ENCODE peak calls at places on chromosomes 4 and X, in four cellular contexts. R, W, O and V are unnamed samples.
A peak's percentile ranks its signal among the peaks of the same experiment; 100 is the strongest.

GRCh38 chr4:182493377-182493776 is 250.2 kb downstream of the TENM3 start:
- DNase-seq in R (no peak), W (no peak), O (no peak), V (no peak)

GRCh38 chr4:41281038-41281634 is 24.4 kb downstream of the UCHL1 start:
- DNase-seq in R (peak; percentile 87), W (peak; percentile 87), O (peak; percentile 93), V (peak; percentile 88)

GRCh38 chr4:113467581-113467980 is 294.0 kb downstream of the CAMK2D start:
- DNase-seq in R (peak; percentile 69), W (no peak), O (no peak), V (peak; percentile 75)

GRCh38 chr4:140637836-140638235 is 69.1 kb upstream of the UCP1 start:
- DNase-seq in R (peak; percentile 21), W (peak; percentile 68), O (peak; percentile 79), V (peak; percentile 23)

GRCh38 chr4:149754526-149754925 is 61.1 kb downstream of the IQCM start:
- DNase-seq in R (no peak), W (no peak), O (no peak), V (peak; percentile 55)

GRCh38 chrX:136639506-136640176 is 8.3 kb upstream of the CD40LG start:
- DNase-seq in R (no peak), W (no peak), O (no peak), V (peak; percentile 4)

GRCh38 chr4:86769794-86770193 is 79.4 kb downstream of the SLC10A6 start:
- DNase-seq in R (no peak), W (no peak), O (no peak), V (no peak)

GRCh38 chr4:145315828-145316227 is 135.4 kb upstream of the OTUD4 start:
- DNase-seq in R (no peak), W (no peak), O (no peak), V (peak; percentile 73)

GRCh38 chr4:108533245-108533844 is 87.0 kb upstream of the RPL34 start:
- DNase-seq in R (peak; percentile 60), W (no peak), O (no peak), V (no peak)

GRCh38 chr4:140947507-140947906 is 185.8 kb downstream of the RNF150 start:
- DNase-seq in R (peak; percentile 32), W (no peak), O (no peak), V (no peak)

GRCh38 chr4:26412381-26413372 is 77.6 kb downstream of the CCKAR start:
- DNase-seq in R (no peak), W (peak; percentile 1), O (no peak), V (peak; percentile 75)

GRCh38 chr4:57103051-57103450 is 7.1 kb downstream of the IGFBP7 start:
- DNase-seq in R (peak; percentile 59), W (no peak), O (peak; percentile 20), V (no peak)

GRCh38 chr4:55910140-55910539 is 38.6 kb upstream of the CEP135 start:
- DNase-seq in R (no peak), W (no peak), O (no peak), V (peak; percentile 52)

GRCh38 chrX:10636337-10636736 is 16.0 kb upstream of the MID1 start:
- DNase-seq in R (peak; percentile 73), W (peak; percentile 55), O (peak; percentile 72), V (peak; percentile 55)

GRCh38 chrX:12970691-12971202 is 4.2 kb upstream of the TMSB4X start:
- DNase-seq in R (peak; percentile 84), W (peak; percentile 74), O (peak; percentile 70), V (peak; percentile 71)

GRCh38 chrX:110383414-110383813 is 24.8 kb downstream of the RTL9 start:
- DNase-seq in R (no peak), W (no peak), O (no peak), V (peak; percentile 67)

GRCh38 chr4:61273237-61273636 is 73.1 kb downstream of the ADGRL3 start:
- DNase-seq in R (no peak), W (no peak), O (no peak), V (peak; percentile 60)

GRCh38 chr4:73964862-73965611 is 16.8 kb downstream of the PF4 start:
- DNase-seq in R (peak; percentile 23), W (peak; percentile 71), O (peak; percentile 84), V (no peak)

GRCh38 chrX:108464604-108465003 is 25.0 kb downstream of the COL4A5 start:
- DNase-seq in R (no peak), W (no peak), O (peak; percentile 58), V (peak; percentile 81)

GRCh38 chr4:40630335-40631021 is 814 bp upstream of the RBM47 start:
- DNase-seq in R (no peak), W (peak; percentile 63), O (peak; percentile 94), V (no peak)

GRCh38 chrX:51804741-51805140 is 61.5 kb downstream of the GSPT2 start:
- DNase-seq in R (no peak), W (no peak), O (peak; percentile 20), V (no peak)

GRCh38 chrX:75115707-75116413 is 40.2 kb downstream of the ABCB7 start:
- DNase-seq in R (no peak), W (no peak), O (peak; percentile 59), V (no peak)

GRCh38 chr4:168666531-168666930 is 169.7 kb downstream of the PALLD start:
- DNase-seq in R (no peak), W (no peak), O (no peak), V (peak; percentile 89)

GRCh38 chrX:109822861-109823260 is 89.8 kb upstream of the ACSL4 start:
- DNase-seq in R (peak; percentile 39), W (no peak), O (no peak), V (no peak)

GRCh38 chrX:97367149-97367548 is 483.4 kb downstream of the RPA4 start:
- DNase-seq in R (no peak), W (no peak), O (no peak), V (peak; percentile 42)

GRCh38 chrX:119503484-119503861 is 35.2 kb downstream of the SLC25A5 start:
- DNase-seq in R (peak; percentile 59), W (no peak), O (no peak), V (peak; percentile 73)

GRCh38 chr4:71554025-71554424 is 215.2 kb downstream of the SLC4A4 start:
- DNase-seq in R (no peak), W (no peak), O (no peak), V (no peak)
- H3K27ac ChIP-seq in R (no peak overlapping the region), W (no peak overlapping the region), O (no peak overlapping the region), V (no peak overlapping the region)

GRCh38 chr4:39056023-39056422 is 6.0 kb upstream of the KLHL5 start:
- DNase-seq in R (no peak), W (no peak), O (no peak), V (no peak)
- H4K20me1 ChIP-seq in R (no peaks in the 10 kb centered on the region), W (peaks cover 57% of the 10 kb centered on the region), O (no peaks in the 10 kb centered on the region), V (no peaks in the 10 kb centered on the region)

GRCh38 chrX:122133478-122133877 is 1050.6 kb upstream of the GRIA3 start:
- DNase-seq in R (no peak), W (no peak), O (no peak), V (no peak)

GRCh38 chrX:122135070-122135469 is 1049.0 kb upstream of the GRIA3 start:
- DNase-seq in R (no peak), W (no peak), O (no peak), V (no peak)

DNA sequence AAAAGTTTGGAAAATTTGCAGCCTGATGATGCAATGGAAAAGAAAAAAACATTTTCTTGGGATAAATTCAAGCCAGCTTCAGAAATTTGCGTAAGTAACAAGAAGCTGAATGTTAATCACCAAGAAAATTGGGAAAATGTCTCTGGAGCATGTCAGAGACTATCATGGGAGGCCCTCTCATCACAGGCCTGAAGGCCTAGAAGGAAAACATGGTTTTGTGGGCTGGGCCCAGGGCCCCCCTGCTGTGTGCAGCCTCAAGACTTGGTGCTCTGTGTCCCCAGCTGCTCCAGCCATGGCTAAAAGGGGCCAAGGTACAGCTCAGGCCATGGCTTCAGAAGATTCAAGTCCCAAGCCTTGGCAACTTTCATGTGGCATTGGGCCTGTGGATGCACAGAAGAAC is 1049.8 kb upstream of the GRIA3 start:
- DNase-seq in R (no peak), W (no peak), O (no peak), V (no peak)
- H3K27ac ChIP-seq in R (no peak overlapping the region), W (no peak overlapping the region), O (no peak overlapping the region), V (no peak overlapping the region)

GRCh38 chrX:41335590-41336331 is 1.8 kb downstream of the DDX3X start:
- DNase-seq in R (no peak), W (no peak), O (no peak), V (peak; percentile 68)
- H4K20me1 ChIP-seq in R (peaks cover 13% of the 10 kb centered on the region), W (peaks cover 63% of the 10 kb centered on the region), O (peaks cover 39% of the 10 kb centered on the region), V (peaks cover 22% of the 10 kb centered on the region)

GRCh38 chr4:156948738-156949137 is 22.9 kb downstream of the PDGFC start:
- DNase-seq in R (peak; percentile 32), W (no peak), O (no peak), V (no peak)
- H3K27ac ChIP-seq in R (peak overlapping the region; percentile 52), W (no peak overlapping the region), O (no peak overlapping the region), V (peak overlapping the region; percentile 52)

GRCh38 chrX:16516473-16516872 is 133.5 kb upstream of the S100G start:
- DNase-seq in R (no peak), W (no peak), O (no peak), V (no peak)

GRCh38 chrX:16512401-16512776 is 137.6 kb upstream of the S100G start:
- DNase-seq in R (no peak), W (peak; percentile 18), O (peak; percentile 13), V (no peak)

GRCh38 chrX:16517206-16517605 is 132.8 kb upstream of the S100G start:
- DNase-seq in R (no peak), W (no peak), O (no peak), V (no peak)

DNA sequence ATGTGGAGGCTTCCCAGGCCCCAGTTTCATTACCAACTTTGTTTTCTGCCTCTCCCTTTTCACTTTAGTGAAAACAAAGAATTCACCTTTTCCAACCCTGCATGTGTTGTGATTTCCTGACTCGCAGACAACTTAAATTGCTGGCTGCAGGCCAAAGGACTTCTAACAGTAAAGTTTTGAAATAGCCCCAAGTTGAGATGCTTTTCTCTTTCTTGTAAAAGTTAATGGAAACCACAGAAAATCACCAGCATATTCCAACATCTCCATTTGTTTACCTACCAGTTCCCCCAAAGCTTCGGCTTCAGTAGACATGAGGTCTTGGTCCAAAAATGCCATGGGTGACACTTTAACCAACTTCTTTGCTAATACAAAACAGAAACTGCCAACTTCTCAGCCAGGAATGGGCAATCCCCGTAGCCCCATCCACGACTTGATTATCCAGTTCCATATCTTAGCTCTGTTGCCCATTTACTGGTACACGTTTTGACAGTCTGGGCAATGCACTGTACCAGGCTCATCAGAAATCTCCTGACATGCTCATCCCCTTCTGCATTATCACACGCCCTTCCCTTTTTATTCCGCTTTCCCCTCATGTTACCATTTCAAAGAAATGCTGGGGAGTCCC is 138.1 kb upstream of the S100G start:
- DNase-seq in R (peak; percentile 39), W (no peak), O (no peak), V (peak; percentile 11)
- H4K20me1 ChIP-seq in R (no peaks in the 10 kb centered on the region), W (no peaks in the 10 kb centered on the region), O (no peaks in the 10 kb centered on the region), V (no peaks in the 10 kb centered on the region)

GRCh38 chr4:3042226-3042625 is 32.1 kb downstream of the HTT-AS start:
- DNase-seq in R (no peak), W (no peak), O (no peak), V (no peak)
- H3K27ac ChIP-seq in R (no peak overlapping the region), W (no peak overlapping the region), O (no peak overlapping the region), V (no peak overlapping the region)